ENCODE peak calls at places on chromosomes 5 and 9, in eight cellular contexts. R is mammary epithelial cell, I is neural progenitor cell, K is right lobe of liver, V is PC-9, E is neuronal stem cell, M is K562, J is RWPE2. G is an unnamed sample.

GRCh38 chr5:147989977-147990376 is 73.8 kb upstream of the SPINK5 start:
- DNase-seq in R (no peak), I (no peak), K (no peak), V (no peak), E (no peak), M (no peak), J (no peak), G (no peak)

GRCh38 chr5:135008981-135009735 is 24.9 kb downstream of the PITX1 start:
- DNase-seq in R (no peak), I (no peak), K (no peak), V (no peak), E (no peak), M (no peak), J (no peak), G (no peak)

GRCh38 chr9:126380447-126380846 is 53.8 kb downstream of the MVB12B start:
- DNase-seq in R (no peak), I (no peak), K (no peak), V (no peak), E (no peak), M (no peak), J (no peak), G (no peak)

GRCh38 chr5:112691758-112692157 is 45.9 kb upstream of the APC start:
- DNase-seq in R (peak; percentile 6), I (peak; percentile 22), K (no peak), V (peak; percentile 56), E (no peak), M (peak; percentile 44), J (no peak), G (peak; percentile 1)

GRCh38 chr5:149771216-149771973 is 41.3 kb downstream of the PPARGC1B start:
- DNase-seq in R (no peak), I (no peak), K (no peak), V (no peak), E (no peak), M (no peak), J (no peak), G (no peak)

GRCh38 chr5:59390074-59390659 is 503.4 kb downstream of the PDE4D start:
- DNase-seq in R (no peak), I (peak; percentile 53), K (no peak), V (no peak), E (peak; percentile 32), M (peak; percentile 11), J (no peak), G (no peak)

GRCh38 chr5:5432020-5432707 is 9.7 kb downstream of the ICE1 start:
- DNase-seq in R (peak; percentile 30), I (no peak), K (no peak), V (no peak), E (no peak), M (no peak), J (no peak), G (no peak)

GRCh38 chr5:140259509-140259908 is 43.4 kb downstream of the PFDN1 start:
- DNase-seq in R (peak; percentile 88), I (no peak), K (no peak), V (peak; percentile 97), E (no peak), M (no peak), J (no peak), G (no peak)

GRCh38 chr9:18330736-18331335 is 143.1 kb upstream of the ADAMTSL1 start:
- DNase-seq in R (peak; percentile 45), I (peak; percentile 19), K (no peak), V (no peak), E (peak; percentile 9), M (no peak), J (no peak), G (no peak)

GRCh38 chr5:7592910-7593309 is 197.0 kb downstream of the ADCY2 start:
- DNase-seq in R (no peak), I (peak; percentile 39), K (no peak), V (no peak), E (no peak), M (no peak), J (no peak), G (no peak)

GRCh38 chr5:53038196-53038847 is 49.2 kb downstream of the ITGA2 start:
- DNase-seq in R (peak; percentile 82), I (no peak), K (no peak), V (no peak), E (no peak), M (no peak), J (peak; percentile 67), G (no peak)

GRCh38 chr9:75001719-75002421 is 26.2 kb downstream of the CARNMT1 start:
- DNase-seq in R (peak; percentile 58), I (peak; percentile 82), K (no peak), V (peak; percentile 63), E (peak; percentile 67), M (peak; percentile 28), J (no peak), G (no peak)

GRCh38 chr9:6931913-6932312 is 174.1 kb downstream of the KDM4C start:
- DNase-seq in R (peak; percentile 87), I (no peak), K (no peak), V (no peak), E (no peak), M (peak; percentile 48), J (peak; percentile 68), G (no peak)

GRCh38 chr9:86287013-86287412 is 4.7 kb upstream of the ISCA1 start:
- DNase-seq in R (peak; percentile 8), I (peak; percentile 82), K (no peak), V (no peak), E (peak; percentile 54), M (no peak), J (no peak), G (no peak)

GRCh38 chr9:120857902-120858301 is 15.2 kb upstream of the PSMD5 start:
- DNase-seq in R (no peak), I (no peak), K (no peak), V (no peak), E (no peak), M (no peak), J (no peak), G (no peak)

GRCh38 chr9:120860083-120860482 is 16.9 kb downstream of the PHF19 start:
- DNase-seq in R (no peak), I (no peak), K (no peak), V (no peak), E (no peak), M (no peak), J (no peak), G (no peak)

GRCh38 chr9:120857481-120857880 is 14.8 kb upstream of the PSMD5 start:
- DNase-seq in R (no peak), I (no peak), K (no peak), V (no peak), E (no peak), M (no peak), J (no peak), G (no peak)

GRCh38 chr9:120861935-120862334 is 15.1 kb downstream of the PHF19 start:
- DNase-seq in R (no peak), I (no peak), K (no peak), V (no peak), E (no peak), M (no peak), J (no peak), G (no peak)

GRCh38 chr9:120859361-120859760 is 16.6 kb upstream of the PSMD5 start:
- DNase-seq in R (no peak), I (no peak), K (no peak), V (no peak), E (no peak), M (no peak), J (no peak), G (no peak)
- H3K4me1 ChIP-seq in R (no peaks in the 10 kb centered on the region), I (no peaks in the 10 kb centered on the region), K (no peaks in the 10 kb centered on the region), V (no peaks in the 10 kb centered on the region), E (peaks cover 4% of the 10 kb centered on the region), M (no peaks in the 10 kb centered on the region), J (no peaks in the 10 kb centered on the region), G (no peaks in the 10 kb centered on the region)

GRCh38 chr5:154474267-154474956 is 3.6 kb downstream of the HAND1 start:
- DNase-seq in R (no peak), I (peak; percentile 24), K (no peak), V (no peak), E (peak; percentile 39), M (no peak), J (no peak), G (no peak)

GRCh38 chr5:154473581-154474266 is 4.3 kb downstream of the HAND1 start:
- DNase-seq in R (no peak), I (peak; percentile 62), K (no peak), V (no peak), E (no peak), M (no peak), J (no peak), G (no peak)

GRCh38 chr5:154476343-154477213 is 1.4 kb downstream of the HAND1 start:
- DNase-seq in R (no peak), I (peak; percentile 66), K (no peak), V (no peak), E (no peak), M (no peak), J (no peak), G (no peak)

GRCh38 chr5:154475613-154476342 is 2.2 kb downstream of the HAND1 start:
- DNase-seq in R (no peak), I (peak; percentile 85), K (no peak), V (no peak), E (peak; percentile 38), M (no peak), J (no peak), G (no peak)

DNA sequence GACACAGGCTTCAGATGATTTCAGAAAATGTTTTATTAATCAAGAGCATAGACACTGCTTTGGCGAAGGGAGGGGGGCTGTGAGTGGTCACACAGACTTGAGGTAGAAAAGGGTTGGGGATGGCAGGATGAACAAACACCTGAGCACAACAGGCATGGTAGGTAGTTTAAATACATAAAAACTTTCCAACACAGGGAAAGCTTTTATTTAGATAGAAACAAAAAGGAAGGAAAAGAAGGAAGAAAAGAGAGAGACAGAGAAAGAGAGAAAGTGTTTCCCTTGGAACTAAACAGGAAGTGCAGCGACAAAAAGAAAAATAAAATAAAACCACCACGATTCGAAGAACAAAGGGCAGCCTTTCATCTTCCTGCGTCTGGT is 3.1 kb downstream of the HAND1 start:
- DNase-seq in R (no peak), I (no peak), K (no peak), V (no peak), E (no peak), M (no peak), J (no peak), G (no peak)
- H3K4me3 ChIP-seq in R (no peak overlapping the region), I (no peak overlapping the region), K (no peak overlapping the region), V (no peak overlapping the region), E (no peak overlapping the region), M (no peak overlapping the region), J (no peak overlapping the region), G (no peak overlapping the region)

GRCh38 chr5:43314724-43315123 is 1.5 kb upstream of the HMGCS1 start:
- DNase-seq in R (no peak), I (no peak), K (no peak), V (peak; percentile 48), E (no peak), M (no peak), J (no peak), G (no peak)
- H3K27ac ChIP-seq in R (peak overlapping the region; percentile 97), I (peak overlapping the region; percentile 92), K (no peak overlapping the region), V (peak overlapping the region; percentile 69), E (peak overlapping the region; percentile 95), M (no peak overlapping the region), J (peak overlapping the region; percentile 98), G (no peak overlapping the region)

DNA sequence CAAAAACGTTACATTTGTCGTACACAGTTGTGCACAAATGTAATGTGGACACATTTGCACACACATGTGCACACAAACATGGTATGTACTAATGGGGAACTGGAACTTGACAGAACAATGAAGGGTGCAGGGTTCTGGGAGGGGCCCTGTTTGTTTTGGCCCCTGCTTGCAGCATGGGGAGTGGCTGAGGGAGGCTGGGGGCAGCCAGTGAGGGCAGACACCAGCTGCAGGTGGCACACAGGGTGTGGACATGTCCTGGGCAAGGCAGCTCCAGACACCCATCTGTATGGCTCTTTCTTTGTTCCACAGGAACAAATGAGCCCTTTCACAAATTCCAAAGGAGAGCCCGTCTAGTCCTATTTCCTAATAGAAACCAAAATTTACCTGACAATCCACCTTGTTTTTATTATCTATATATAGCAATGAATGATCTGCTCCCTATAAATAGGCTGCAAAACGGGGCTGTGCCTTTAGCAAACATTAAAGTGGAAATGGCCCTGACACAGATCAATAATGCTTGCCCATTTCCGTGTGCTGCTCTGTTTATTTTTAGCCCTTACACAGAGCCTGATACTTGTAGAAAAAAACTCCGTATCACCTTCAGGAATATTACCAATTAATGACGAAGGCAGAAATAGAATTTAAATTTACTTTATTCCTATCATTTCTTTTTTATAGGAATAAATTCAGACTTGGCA is 26.4 kb downstream of the MARCHF3 start:
- DNase-seq in R (no peak), I (no peak), K (no peak), V (no peak), E (no peak), M (no peak), J (no peak), G (no peak)
- H3K4me1 ChIP-seq in R (no peaks in the 10 kb centered on the region), I (no peaks in the 10 kb centered on the region), K (no peaks in the 10 kb centered on the region), V (no peaks in the 10 kb centered on the region), E (peaks cover 1% of the 10 kb centered on the region), M (peaks cover 32% of the 10 kb centered on the region), J (no peaks in the 10 kb centered on the region), G (no peaks in the 10 kb centered on the region)